ENCODE peak calls at places on chromosomes 6 and 20, in five cellular contexts. One of them, this sample, is unnamed.

GRCh38 chr20:31962741-31963140 is 5.2 kb upstream of the XKR7 start:
- DNase-seq in GM12878: no peak
- DNase-seq in K562: no peak
- DNase-seq in CD8-positive, alpha-beta T cell: no peak
- DNase-seq in fibroblast of the aortic adventitia: no peak
- DNase-seq in this sample: no peak

GRCh38 chr20:16916165-16916564 is 168.0 kb downstream of the OTOR start:
- DNase-seq in fibroblast of the aortic adventitia: no peak
- DNase-seq in K562: no peak
- DNase-seq in CD8-positive, alpha-beta T cell: no peak
- DNase-seq in GM12878: no peak
- DNase-seq in this sample: no peak

GRCh38 chr6:11815231-11815630 is 36.6 kb upstream of the ADTRP start:
- DNase-seq in fibroblast of the aortic adventitia: peak; percentile 50
- DNase-seq in K562: no peak
- DNase-seq in GM12878: no peak
- DNase-seq in CD8-positive, alpha-beta T cell: no peak
- DNase-seq in this sample: no peak

GRCh38 chr6:85672623-85673022 is 29.9 kb upstream of the SYNCRIP start:
- DNase-seq in fibroblast of the aortic adventitia: no peak
- DNase-seq in K562: no peak
- DNase-seq in GM12878: no peak
- DNase-seq in CD8-positive, alpha-beta T cell: no peak
- DNase-seq in this sample: no peak

GRCh38 chr6:53568776-53569616 is 24.1 kb upstream of the GCLC start:
- DNase-seq in K562: no peak
- DNase-seq in fibroblast of the aortic adventitia: no peak
- DNase-seq in GM12878: no peak
- DNase-seq in CD8-positive, alpha-beta T cell: no peak
- DNase-seq in this sample: no peak

GRCh38 chr6:137881522-137881886 is 14.4 kb downstream of the TNFAIP3 start:
- DNase-seq in fibroblast of the aortic adventitia: no peak
- DNase-seq in CD8-positive, alpha-beta T cell: no peak
- DNase-seq in GM12878: no peak
- DNase-seq in K562: no peak
- DNase-seq in this sample: no peak

GRCh38 chr6:3612341-3613041 is 139.0 kb downstream of the PXDC1 start:
- DNase-seq in K562: no peak
- DNase-seq in CD8-positive, alpha-beta T cell: no peak
- DNase-seq in fibroblast of the aortic adventitia: peak; percentile 81
- DNase-seq in GM12878: no peak
- DNase-seq in this sample: no peak

GRCh38 chr6:47483853-47484546 is 6.4 kb downstream of the CD2AP start:
- DNase-seq in CD8-positive, alpha-beta T cell: no peak
- DNase-seq in K562: no peak
- DNase-seq in GM12878: no peak
- DNase-seq in fibroblast of the aortic adventitia: peak; percentile 35
- DNase-seq in this sample: no peak

DNA sequence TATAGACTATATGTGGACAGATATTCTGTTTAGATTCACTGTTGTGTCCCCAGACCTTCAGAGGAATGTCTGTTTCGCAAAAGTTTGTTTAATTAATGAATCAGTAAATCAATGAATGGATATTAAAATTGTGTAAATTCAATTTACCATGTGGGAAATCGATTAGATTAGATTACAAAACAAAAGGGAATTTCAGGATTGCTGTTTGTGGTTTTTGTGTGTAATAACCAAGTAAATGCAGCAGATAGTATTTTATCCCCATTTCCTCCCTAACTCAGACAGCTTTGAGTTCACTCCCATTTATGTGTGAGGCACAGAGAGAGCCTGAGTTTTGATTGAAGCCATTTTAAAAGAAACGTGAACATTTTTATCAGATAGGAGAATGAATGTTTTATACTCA is 214.8 kb downstream of the ADGB start:
- DNase-seq in CD8-positive, alpha-beta T cell: no peak
- DNase-seq in K562: no peak
- DNase-seq in fibroblast of the aortic adventitia: peak; percentile 77
- DNase-seq in GM12878: no peak
- DNase-seq in this sample: no peak
- H3K4me3 ChIP-seq in CD8-positive, alpha-beta T cell: no peak overlapping the region
- H3K4me3 ChIP-seq in K562: no peak overlapping the region
- H3K4me3 ChIP-seq in fibroblast of the aortic adventitia: no peak overlapping the region
- H3K4me3 ChIP-seq in GM12878: no peak overlapping the region
- H3K4me3 ChIP-seq in this sample: no peak overlapping the region

GRCh38 chr6:143694013-143694412 is 16.2 kb downstream of the PHACTR2 start:
- DNase-seq in GM12878: no peak
- DNase-seq in fibroblast of the aortic adventitia: no peak
- DNase-seq in CD8-positive, alpha-beta T cell: no peak
- DNase-seq in K562: no peak
- DNase-seq in this sample: no peak
- H3K4me3 ChIP-seq in GM12878: no peak overlapping the region
- H3K4me3 ChIP-seq in fibroblast of the aortic adventitia: no peak overlapping the region
- H3K4me3 ChIP-seq in CD8-positive, alpha-beta T cell: no peak overlapping the region
- H3K4me3 ChIP-seq in K562: no peak overlapping the region
- H3K4me3 ChIP-seq in this sample: no peak overlapping the region

DNA sequence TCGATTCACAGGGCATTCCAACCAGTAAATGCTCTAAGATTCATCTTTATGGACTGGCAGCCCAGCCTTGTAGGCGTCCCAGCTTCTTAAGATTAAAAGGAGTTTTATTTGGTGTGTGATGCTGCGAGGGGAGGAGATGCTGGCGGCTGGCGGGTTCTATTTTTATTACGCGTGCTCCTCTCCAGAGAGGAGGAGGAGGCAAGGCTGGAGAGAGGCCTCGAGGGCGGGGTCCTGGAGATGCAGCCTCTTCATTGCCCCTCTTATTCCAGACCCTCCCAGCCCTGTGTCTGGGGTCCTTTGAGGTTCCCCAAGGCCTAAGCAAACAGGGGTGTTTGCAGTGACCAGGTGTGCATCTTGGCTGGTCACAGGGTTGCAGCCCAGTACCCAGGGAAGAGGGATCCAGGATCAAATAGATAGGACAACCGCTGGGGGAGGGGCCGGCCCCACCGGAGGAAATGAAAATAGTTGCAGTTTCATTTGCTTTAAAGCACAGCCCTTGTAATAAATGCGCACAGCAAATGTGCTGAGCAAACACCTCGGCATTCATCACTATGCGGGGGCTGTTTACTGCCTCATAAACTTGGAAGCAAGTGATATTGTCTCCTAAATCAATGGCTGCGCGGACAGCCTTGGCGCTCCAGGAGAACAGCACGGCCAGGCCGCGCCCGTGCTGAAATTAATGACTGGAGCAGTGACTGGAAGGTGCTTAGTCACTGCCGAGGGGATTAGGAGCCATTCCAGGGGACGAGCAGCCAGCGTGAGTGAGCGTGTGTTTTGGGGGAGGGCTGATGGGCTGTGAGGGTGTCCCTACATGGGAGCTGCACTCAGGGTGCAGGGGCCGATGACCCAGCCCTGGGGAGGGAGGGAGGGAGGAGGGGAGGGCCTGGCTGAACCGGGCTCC is 83.0 kb downstream of the TMEM242 start:
- DNase-seq in K562: peak; percentile 89
- DNase-seq in GM12878: no peak
- DNase-seq in CD8-positive, alpha-beta T cell: no peak
- DNase-seq in fibroblast of the aortic adventitia: peak; percentile 71
- DNase-seq in this sample: peak; percentile 66
- H3K4me3 ChIP-seq in K562: peak overlapping the region; percentile 29
- H3K4me3 ChIP-seq in GM12878: no peak overlapping the region
- H3K4me3 ChIP-seq in CD8-positive, alpha-beta T cell: no peak overlapping the region
- H3K4me3 ChIP-seq in fibroblast of the aortic adventitia: peak overlapping the region; percentile 10
- H3K4me3 ChIP-seq in this sample: no peak overlapping the region

GRCh38 chr6:51842487-51843469 is 244.6 kb downstream of the PKHD1 start:
- DNase-seq in fibroblast of the aortic adventitia: no peak
- DNase-seq in CD8-positive, alpha-beta T cell: no peak
- DNase-seq in GM12878: no peak
- DNase-seq in K562: no peak
- DNase-seq in this sample: no peak

GRCh38 chr6:51842066-51842465 is 245.3 kb downstream of the PKHD1 start:
- DNase-seq in GM12878: no peak
- DNase-seq in fibroblast of the aortic adventitia: no peak
- DNase-seq in K562: no peak
- DNase-seq in CD8-positive, alpha-beta T cell: no peak
- DNase-seq in this sample: no peak

GRCh38 chr6:51839975-51840374 is 247.4 kb downstream of the PKHD1 start:
- DNase-seq in CD8-positive, alpha-beta T cell: no peak
- DNase-seq in GM12878: no peak
- DNase-seq in fibroblast of the aortic adventitia: no peak
- DNase-seq in K562: no peak
- DNase-seq in this sample: no peak

GRCh38 chr6:51843470-51844390 is 243.7 kb downstream of the PKHD1 start:
- DNase-seq in GM12878: no peak
- DNase-seq in CD8-positive, alpha-beta T cell: no peak
- DNase-seq in fibroblast of the aortic adventitia: no peak
- DNase-seq in K562: no peak
- DNase-seq in this sample: no peak

GRCh38 chr6:51841656-51842055 is 245.8 kb downstream of the PKHD1 start:
- DNase-seq in K562: no peak
- DNase-seq in CD8-positive, alpha-beta T cell: no peak
- DNase-seq in GM12878: no peak
- DNase-seq in fibroblast of the aortic adventitia: no peak
- DNase-seq in this sample: no peak
- H3K4me3 ChIP-seq in K562: no peak overlapping the region
- H3K4me3 ChIP-seq in CD8-positive, alpha-beta T cell: no peak overlapping the region
- H3K4me3 ChIP-seq in GM12878: no peak overlapping the region
- H3K4me3 ChIP-seq in fibroblast of the aortic adventitia: no peak overlapping the region
- H3K4me3 ChIP-seq in this sample: no peak overlapping the region

GRCh38 chr6:14827366-14827765 is 418.5 kb upstream of the JARID2 start:
- DNase-seq in K562: no peak
- DNase-seq in CD8-positive, alpha-beta T cell: no peak
- DNase-seq in fibroblast of the aortic adventitia: no peak
- DNase-seq in GM12878: no peak
- DNase-seq in this sample: no peak
- H3K4me3 ChIP-seq in K562: no peak overlapping the region
- H3K4me3 ChIP-seq in CD8-positive, alpha-beta T cell: no peak overlapping the region
- H3K4me3 ChIP-seq in fibroblast of the aortic adventitia: no peak overlapping the region
- H3K4me3 ChIP-seq in GM12878: no peak overlapping the region
- H3K4me3 ChIP-seq in this sample: no peak overlapping the region

GRCh38 chr6:157469378-157469777 is 88.4 kb downstream of the ZDHHC14 start:
- DNase-seq in K562: no peak
- DNase-seq in CD8-positive, alpha-beta T cell: no peak
- DNase-seq in GM12878: no peak
- DNase-seq in fibroblast of the aortic adventitia: no peak
- DNase-seq in this sample: no peak

GRCh38 chr6:157471895-157472686 is 91.1 kb downstream of the ZDHHC14 start:
- DNase-seq in fibroblast of the aortic adventitia: no peak
- DNase-seq in K562: no peak
- DNase-seq in CD8-positive, alpha-beta T cell: no peak
- DNase-seq in GM12878: no peak
- DNase-seq in this sample: no peak

GRCh38 chr6:157468574-157468973 is 87.6 kb downstream of the ZDHHC14 start:
- DNase-seq in CD8-positive, alpha-beta T cell: no peak
- DNase-seq in GM12878: no peak
- DNase-seq in K562: no peak
- DNase-seq in fibroblast of the aortic adventitia: no peak
- DNase-seq in this sample: no peak

GRCh38 chr6:157468054-157468453 is 87.1 kb downstream of the ZDHHC14 start:
- DNase-seq in CD8-positive, alpha-beta T cell: no peak
- DNase-seq in GM12878: no peak
- DNase-seq in K562: no peak
- DNase-seq in fibroblast of the aortic adventitia: no peak
- DNase-seq in this sample: no peak

DNA sequence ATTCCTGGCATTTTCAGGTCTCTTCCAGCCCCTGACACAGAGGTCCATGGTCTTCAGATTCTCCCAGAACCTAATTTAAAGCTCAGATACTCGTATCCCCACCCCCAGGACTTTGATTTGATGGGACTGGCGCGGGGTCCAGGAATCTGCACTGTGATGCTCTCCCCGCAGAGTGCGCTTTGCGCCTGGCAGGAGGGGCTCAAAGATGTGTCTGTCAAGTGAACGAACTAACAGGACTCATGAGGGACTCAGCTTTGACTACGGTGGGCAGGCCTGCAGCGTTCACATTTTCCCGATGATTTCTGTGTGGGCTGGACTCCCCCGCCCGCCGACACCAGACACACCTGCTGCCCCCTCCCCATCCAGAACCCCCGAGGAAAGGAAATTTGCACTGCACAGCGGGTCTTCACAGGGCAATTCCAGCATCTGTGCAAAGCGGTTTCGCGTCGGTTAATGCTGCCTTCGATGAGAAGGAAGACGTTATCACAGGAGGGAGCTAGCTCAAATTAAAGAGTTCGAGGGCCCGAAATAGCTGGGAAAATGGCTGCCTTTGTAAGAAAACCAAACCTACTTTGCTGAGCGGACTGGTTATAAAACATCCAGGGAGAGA is 90.2 kb downstream of the ZDHHC14 start:
- DNase-seq in K562: no peak
- DNase-seq in fibroblast of the aortic adventitia: no peak
- DNase-seq in GM12878: no peak
- DNase-seq in CD8-positive, alpha-beta T cell: no peak
- DNase-seq in this sample: no peak
- H3K4me3 ChIP-seq in K562: no peak overlapping the region
- H3K4me3 ChIP-seq in fibroblast of the aortic adventitia: no peak overlapping the region
- H3K4me3 ChIP-seq in GM12878: no peak overlapping the region
- H3K4me3 ChIP-seq in CD8-positive, alpha-beta T cell: no peak overlapping the region
- H3K4me3 ChIP-seq in this sample: no peak overlapping the region

DNA sequence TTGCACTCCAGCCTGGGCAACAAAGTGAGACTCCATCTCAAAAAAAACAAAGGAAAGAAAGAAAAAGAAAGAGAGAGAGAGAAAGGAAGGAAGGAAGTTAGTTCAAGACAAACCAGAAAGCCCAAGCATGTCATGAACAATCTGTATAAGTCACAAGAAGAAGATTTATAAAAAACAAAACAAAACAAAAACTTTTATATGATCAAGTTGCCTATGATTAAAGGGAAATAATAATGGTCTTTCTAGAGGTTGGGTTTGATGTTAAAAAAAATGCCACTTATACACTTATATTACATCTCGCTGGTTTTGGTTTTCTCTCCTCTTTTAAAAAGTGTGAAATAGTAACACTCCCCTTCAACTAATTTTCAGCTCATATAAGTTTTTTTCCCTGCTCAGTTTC is 146.2 kb upstream of the CARMIL1 start:
- DNase-seq in K562: no peak
- DNase-seq in GM12878: no peak
- DNase-seq in CD8-positive, alpha-beta T cell: no peak
- DNase-seq in fibroblast of the aortic adventitia: no peak
- DNase-seq in this sample: no peak
- H3K4me3 ChIP-seq in K562: no peak overlapping the region
- H3K4me3 ChIP-seq in GM12878: no peak overlapping the region
- H3K4me3 ChIP-seq in CD8-positive, alpha-beta T cell: no peak overlapping the region
- H3K4me3 ChIP-seq in fibroblast of the aortic adventitia: no peak overlapping the region
- H3K4me3 ChIP-seq in this sample: no peak overlapping the region

This sample was measured in H7.